ENCODE peak calls at places on chromosomes 7 and 10, in ten cellular contexts. O is epithelial cell of proximal tubule; B is suprapubic skin; N is pancreas; T is transverse colon; L is CD8-positive, alpha-beta T cell; I is A549; A is choroid plexus epithelial cell; D is mesothelial cell of epicardium; X is astrocyte of the spinal cord. U is an unnamed sample.

GRCh38 chr7:44132039-44132438 is 8.7 kb upstream of the POLD2 start:
- DNase-seq in I (no peak), T (no peak), B (no peak), A (peak), O (no peak), N (peak), X (no peak), D (no peak), L (no peak), U (no peak)

GRCh38 chr7:64888901-64889685 is 14.0 kb upstream of the ZNF273 start:
- DNase-seq in I (no peak), O (no peak), N (no peak), B (no peak), A (no peak), L (no peak), D (peak), T (peak), X (peak), U (no peak)

GRCh38 chr10:109961181-109962001 is 38.1 kb upstream of the XPNPEP1 start:
- DNase-seq in L (no peak), I (no peak), T (no peak), N (no peak), B (no peak), O (no peak), A (peak), D (no peak), X (peak), U (no peak)

GRCh38 chr7:20219446-20220292 is 2.5 kb upstream of the MACC1 start:
- DNase-seq in L (no peak), N (peak), O (peak), A (peak), I (no peak), B (peak), T (peak), X (peak), D (no peak), U (peak)

GRCh38 chr7:105826143-105826542 is 50.3 kb downstream of the ATXN7L1 start:
- DNase-seq in O (no peak), I (no peak), D (no peak), A (peak), X (no peak), N (no peak), T (no peak), L (no peak), B (no peak), U (no peak)

GRCh38 chr10:129864601-129865126 is 99.4 kb downstream of the EBF3 start:
- DNase-seq in A (no peak), O (no peak), D (no peak), L (no peak), X (no peak), N (no peak), B (no peak), I (no peak), T (no peak), U (no peak)

GRCh38 chr7:151313857-151314256 is 27.8 kb upstream of the NUB1 start:
- DNase-seq in X (no peak), A (peak), B (no peak), N (no peak), D (no peak), O (no peak), I (no peak), T (no peak), L (no peak), U (no peak)

GRCh38 chr10:52486840-52487611 is 172.9 kb downstream of the DKK1 start:
- DNase-seq in L (no peak), B (no peak), O (peak), T (no peak), A (peak), I (peak), X (peak), D (no peak), N (no peak), U (no peak)

GRCh38 chr10:117530791-117531190 is 11.8 kb upstream of the EMX2 start:
- DNase-seq in O (no peak), L (no peak), N (no peak), B (peak), A (no peak), D (no peak), X (no peak), I (no peak), T (no peak), U (no peak)

GRCh38 chr10:70432101-70432500 is 9.4 kb downstream of the NODAL start:
- DNase-seq in T (no peak), X (peak), I (no peak), L (no peak), A (no peak), B (no peak), N (no peak), O (no peak), D (no peak), U (no peak)

GRCh38 chr7:22485189-22485588 is 14.8 kb downstream of the STEAP1B start:
- DNase-seq in T (no peak), N (no peak), X (no peak), B (no peak), I (no peak), A (peak), D (no peak), L (no peak), O (no peak), U (no peak)

GRCh38 chr7:28666144-28666543 is 253.8 kb downstream of the CREB5 start:
- DNase-seq in I (no peak), T (no peak), B (no peak), L (no peak), N (no peak), X (peak), O (no peak), A (no peak), D (no peak), U (no peak)

GRCh38 chr7:78634073-78634472 is 819.4 kb downstream of the MAGI2 start:
- DNase-seq in O (no peak), T (no peak), L (no peak), N (no peak), D (no peak), X (no peak), A (no peak), I (no peak), B (no peak), U (no peak)

GRCh38 chr7:115635367-115635766 is 395.2 kb downstream of the TFEC start:
- DNase-seq in I (no peak), D (no peak), B (no peak), O (no peak), X (no peak), A (no peak), N (no peak), L (no peak), T (no peak), U (no peak)

GRCh38 chr10:61181832-61182231 is 237.8 kb upstream of the RHOBTB1 start:
- DNase-seq in N (no peak), I (no peak), B (no peak), A (no peak), T (no peak), L (no peak), X (no peak), O (no peak), D (no peak), U (no peak)
- TF ChIP-seq CTCF in N (no peak), I (no peak), B (no peak), A (no peak), T (no peak), L (no peak), X (no peak), O (no peak), D (no peak), U (no peak)

DNA sequence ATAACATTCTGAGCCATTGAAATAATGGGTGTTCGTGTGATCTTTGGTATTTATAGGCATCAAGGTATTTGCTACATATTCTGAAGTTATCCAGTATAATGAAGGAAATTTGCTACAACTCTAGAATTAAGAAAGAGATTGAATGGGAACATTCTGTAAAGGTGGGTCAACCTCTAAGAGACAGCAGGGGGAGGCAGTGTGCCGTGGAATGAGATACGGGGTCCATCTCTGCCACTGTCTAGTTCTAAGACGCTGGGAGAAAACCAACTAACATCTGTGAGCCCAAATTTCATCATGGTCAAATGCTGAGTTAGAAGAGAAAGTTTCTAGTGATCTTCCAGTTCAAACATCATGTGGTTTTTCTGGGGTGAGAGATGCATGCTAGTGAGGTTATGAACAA is 368.9 kb downstream of the SORCS1 start:
- DNase-seq in L (no peak), A (peak), I (no peak), D (peak), X (no peak), T (peak), B (no peak), N (no peak), O (peak), U (no peak)
- TF ChIP-seq CTCF in L (no peak), A (peak), I (no peak), D (peak), X (no peak), T (peak), B (no peak), N (peak), O (peak), U (peak)

DNA sequence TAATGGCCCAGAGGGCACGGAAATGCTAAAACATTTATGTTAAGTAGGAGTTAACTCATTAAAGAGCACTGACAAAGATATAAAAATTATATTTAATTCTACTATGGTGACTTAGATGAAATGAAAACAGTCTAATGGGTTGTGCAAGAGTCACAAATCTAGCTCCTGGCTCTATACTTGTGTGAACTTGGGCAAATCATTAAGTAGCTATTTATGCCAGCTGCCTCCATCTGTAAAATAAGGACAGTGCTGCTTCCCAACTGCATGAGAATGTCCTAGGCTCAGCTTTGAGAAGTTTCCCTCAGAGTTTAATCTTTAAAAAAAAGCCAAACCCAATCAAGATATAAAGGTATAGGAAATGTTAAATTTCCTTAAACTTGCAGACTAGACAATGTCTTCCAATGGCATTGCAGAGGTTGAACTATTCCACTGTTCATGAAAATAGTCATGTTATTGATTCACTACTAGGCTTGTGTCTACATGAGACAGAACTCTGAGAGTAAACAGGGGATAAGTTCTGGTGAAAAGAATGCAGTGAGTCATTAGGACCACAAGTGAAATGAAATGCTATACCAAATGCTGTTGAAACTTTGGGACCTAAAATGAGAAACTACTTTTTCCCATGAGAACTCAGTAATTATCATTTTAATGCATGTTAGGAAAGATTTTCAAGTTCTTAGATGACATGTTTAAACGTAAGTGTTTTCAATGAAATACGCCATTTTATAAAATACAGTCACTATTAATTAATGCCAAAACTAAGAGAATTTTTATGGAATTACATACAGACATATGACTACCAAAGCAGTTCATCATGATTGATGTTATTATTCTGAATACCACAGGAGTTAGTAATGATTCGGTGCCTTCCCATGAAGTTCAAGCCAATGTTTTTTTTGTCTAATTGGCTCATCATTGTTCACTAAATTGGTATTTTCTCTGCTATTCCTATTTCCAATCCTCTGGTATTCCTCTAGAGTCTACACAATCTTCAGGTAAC is 84.2 kb downstream of the CDK6 start:
- DNase-seq in I (peak), X (peak), D (no peak), A (peak), N (no peak), L (no peak), O (peak), B (no peak), T (no peak), U (no peak)
- TF ChIP-seq CTCF in I (no peak), X (no peak), D (no peak), A (no peak), N (no peak), L (no peak), O (no peak), B (no peak), T (no peak), U (no peak)

GRCh38 chr7:13742719-13743640 is 246.5 kb downstream of the ETV1 start:
- DNase-seq in B (no peak), L (no peak), D (no peak), I (no peak), N (no peak), A (peak), X (peak), O (no peak), T (peak), U (no peak)
- TF ChIP-seq CTCF in B (peak), L (no peak), D (no peak), I (peak), N (no peak), A (peak), X (peak), O (peak), T (peak), U (no peak)

GRCh38 chr7:27434729-27435400 is 192.3 kb downstream of the EVX1 start:
- DNase-seq in N (no peak), O (no peak), B (no peak), D (no peak), A (peak), X (peak), T (no peak), L (no peak), I (no peak), U (no peak)
- TF ChIP-seq CTCF in N (no peak), O (no peak), B (no peak), D (no peak), A (peak), X (peak), T (no peak), L (no peak), I (no peak), U (no peak)